ENCODE peak calls at places on chromosomes 5 and 9, in four cellular contexts. N, O, B and Y are unnamed samples.

GRCh38 chr9:99299214-99300102 is 77.4 kb downstream of the SEC61B start:
- DNase-seq in B (no peak), O (no peak), N (no peak), Y (no peak)

GRCh38 chr9:122897969-122898368 is 7.2 kb downstream of the RC3H2 start:
- DNase-seq in N (no peak), B (no peak), O (no peak), Y (no peak)

GRCh38 chr5:134005415-134006118 is 792 bp upstream of the VDAC1 start:
- DNase-seq in B (peak; percentile 51), O (no peak), N (peak; percentile 63), Y (no peak)

GRCh38 chr5:134142088-134142487 is 27.6 kb downstream of the TCF7 start:
- DNase-seq in N (peak; percentile 28), O (no peak), B (no peak), Y (no peak)

GRCh38 chr5:134070979-134071849 is 43.3 kb upstream of the TCF7 start:
- DNase-seq in B (no peak), N (no peak), O (no peak), Y (no peak)

GRCh38 chr9:95302471-95302870 is 15.0 kb downstream of the FANCC start:
- DNase-seq in B (no peak), O (no peak), N (no peak), Y (no peak)

GRCh38 chr5:124136609-124137008 is 609.8 kb downstream of the ZNF608 start:
- DNase-seq in O (no peak), B (no peak), N (no peak), Y (no peak)

GRCh38 chr9:35652829-35653209 is 2.1 kb upstream of the SIT1 start:
- DNase-seq in B (no peak), N (no peak), O (no peak), Y (no peak)

GRCh38 chr9:133355881-133356357 is 368 bp downstream of the SURF1 start:
- DNase-seq in O (no peak), B (no peak), N (no peak), Y (no peak)

GRCh38 chr5:73640861-73641320 is 14.9 kb downstream of the ARHGEF28 start:
- DNase-seq in N (no peak), O (no peak), B (no peak), Y (no peak)

GRCh38 chr9:4084440-4084818 is 215.4 kb downstream of the GLIS3 start:
- DNase-seq in N (no peak), B (peak; percentile 13), O (no peak), Y (no peak)

GRCh38 chr9:97109194-97109811 is 70.4 kb upstream of the CTSV start:
- DNase-seq in O (no peak), N (no peak), B (no peak), Y (no peak)

GRCh38 chr5:35063386-35063785 is 15.6 kb upstream of the AGXT2 start:
- DNase-seq in O (no peak), B (no peak), N (no peak), Y (no peak)

GRCh38 chr5:59840200-59840601 is 53.3 kb downstream of the PDE4D start:
- DNase-seq in O (no peak), B (no peak), N (no peak), Y (no peak)

GRCh38 chr5:137815202-137815990 is 52.3 kb upstream of the MYOT start:
- DNase-seq in N (no peak), O (no peak), B (no peak), Y (no peak)

GRCh38 chr9:8338742-8339425 is 539.3 kb upstream of the DMAC1 start:
- DNase-seq in B (no peak), N (no peak), O (no peak), Y (no peak)

GRCh38 chr9:101028346-101029299 is at the start of gene PLPPR1:
- DNase-seq in N (peak; percentile 77), B (peak; percentile 16), O (no peak), Y (no peak)

DNA sequence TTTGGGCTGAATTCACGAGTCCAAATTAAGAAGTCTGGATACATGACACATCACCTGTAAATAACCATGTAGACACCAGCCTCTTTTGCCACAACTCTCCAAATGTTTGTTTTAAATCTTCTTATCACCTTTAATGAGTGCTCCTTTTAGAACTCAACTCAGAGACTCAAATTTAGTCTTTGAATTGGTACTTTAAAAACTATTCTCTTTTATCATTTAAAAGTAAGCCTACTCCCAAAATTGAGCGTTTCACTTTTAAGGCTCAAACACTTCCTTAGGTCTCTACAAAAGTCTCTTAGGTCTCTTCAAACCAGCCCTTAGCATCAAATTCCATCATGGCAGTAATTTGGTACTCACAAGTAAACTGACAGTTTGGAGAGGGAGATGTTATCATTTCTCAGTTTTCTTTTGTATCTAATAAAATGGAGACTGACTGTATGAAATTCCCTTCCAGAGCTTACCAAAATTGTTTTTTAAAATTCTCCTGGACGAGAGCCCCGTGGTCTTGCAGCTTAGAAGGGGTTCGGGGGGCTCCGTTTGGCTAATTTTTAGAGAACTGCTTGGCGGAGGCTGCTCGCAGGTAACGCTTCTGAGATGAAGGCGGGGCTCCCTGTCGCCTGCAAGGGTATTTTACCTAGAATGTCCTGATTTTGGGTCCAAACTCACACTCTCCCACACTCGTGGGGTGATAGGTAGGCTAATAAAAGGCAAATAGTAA is 194.6 kb downstream of the MEF2C start:
- DNase-seq in B (no peak), N (no peak), O (no peak), Y (no peak)
- H3K27me3 ChIP-seq in B (peaks cover 100% of the 10 kb centered on the region), N (peaks cover 99% of the 10 kb centered on the region), O (peaks cover 99% of the 10 kb centered on the region), Y (peaks cover 26% of the 10 kb centered on the region)

GRCh38 chr9:137052998-137053943 is 590 bp downstream of the ENTPD2 start:
- DNase-seq in O (no peak), N (no peak), B (peak; percentile 15), Y (no peak)
- H3K4me3 ChIP-seq in O (peak overlapping the region; percentile 32), N (peak overlapping the region; percentile 51), B (no peak overlapping the region), Y (no peak overlapping the region)

DNA sequence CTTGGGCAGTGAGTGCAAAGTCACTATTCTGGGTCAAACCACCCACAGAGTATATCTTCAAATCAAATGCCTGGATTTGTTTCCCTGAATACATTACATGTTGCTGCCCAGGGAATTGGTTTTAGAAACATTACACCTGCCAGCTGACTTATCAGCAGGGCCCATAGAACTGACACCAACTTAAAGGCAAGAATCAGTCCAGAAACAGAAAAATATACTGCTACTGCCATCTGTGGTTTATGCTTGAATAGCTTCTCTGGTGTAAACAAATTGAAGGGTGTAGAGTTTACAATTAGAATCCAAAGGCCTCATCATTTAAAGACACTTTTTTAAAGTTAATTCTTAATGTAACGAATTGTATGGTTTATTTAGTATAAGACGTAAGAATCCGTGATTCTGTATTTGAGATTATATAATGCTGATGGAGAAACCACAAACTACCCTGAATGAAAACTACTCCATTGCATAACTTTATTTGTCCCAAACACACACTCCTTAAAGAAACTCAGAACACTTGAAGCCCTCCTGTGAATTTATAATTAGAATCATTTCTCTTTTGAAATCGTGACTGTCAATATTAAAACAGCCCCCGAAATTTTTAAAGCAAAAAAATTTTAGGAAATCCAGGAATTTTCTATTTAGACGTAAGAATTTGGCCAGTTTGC is 6.2 kb downstream of the NR6A1 start:
- DNase-seq in O (no peak), B (no peak), N (no peak), Y (no peak)
- H3K27me3 ChIP-seq in O (peaks cover 13% of the 10 kb centered on the region), B (peaks cover 82% of the 10 kb centered on the region), N (peaks cover 54% of the 10 kb centered on the region), Y (no peaks in the 10 kb centered on the region)

GRCh38 chr5:40831346-40832210 is 3.4 kb downstream of the RPL37 start:
- DNase-seq in N (no peak), B (no peak), O (no peak), Y (no peak)
- H3K4me3 ChIP-seq in N (no peak overlapping the region), B (no peak overlapping the region), O (no peak overlapping the region), Y (no peak overlapping the region)